ENCODE peak calls at places on chromosomes 4 and X, in nine cellular contexts. W is astrocyte, N is HepG2, V is PC-9, B is H9, I is GM23248, X is fibroblast of lung, J is mesendoderm, H is PC-3. E is an unnamed sample. For H3K79me2, the result is how much of the 10 kb centered on the place peaks cover.

GRCh38 chrX:111581086-111581485 is 69.6 kb downstream of the SERTM2 start:
- DNase-seq in N (no peak), W (peak), X (no peak), B (no peak), H (no peak), J (no peak), V (no peak), I (no peak), E (no peak)

GRCh38 chr4:35939746-35940145 is 304.6 kb downstream of the ARAP2 start:
- DNase-seq in W (no peak), N (no peak), B (no peak), J (no peak), I (no peak), H (peak), X (no peak), V (no peak), E (no peak)

GRCh38 chrX:110241816-110242215 is 76.1 kb downstream of the AMMECR1 start:
- DNase-seq in V (peak), W (peak), X (peak), N (no peak), B (no peak), I (peak), J (no peak), H (peak), E (no peak)

GRCh38 chrX:103585421-103586313 is at the start of gene TCEAL4:
- DNase-seq in H (peak), W (no peak), B (peak), J (peak), V (peak), I (peak), N (no peak), X (peak), E (peak)

GRCh38 chr4:3241905-3242304 is 7.1 kb upstream of the MSANTD1 start:
- DNase-seq in V (no peak), X (peak), N (no peak), J (no peak), I (peak), B (no peak), W (no peak), H (no peak), E (no peak)

GRCh38 chr4:3630934-3631585 is 98.8 kb upstream of the LRPAP1 start:
- DNase-seq in W (no peak), H (no peak), X (no peak), N (no peak), B (no peak), I (no peak), V (no peak), J (no peak), E (peak)

GRCh38 chrX:110432831-110433230 is 74.2 kb downstream of the RTL9 start:
- DNase-seq in B (no peak), I (no peak), W (no peak), J (no peak), X (no peak), H (no peak), N (no peak), V (no peak), E (no peak)

GRCh38 chr4:109560687-109561452 is 824 bp downstream of the MCUB start:
- DNase-seq in W (peak), N (no peak), B (peak), H (peak), X (peak), J (peak), I (peak), V (no peak), E (peak)

GRCh38 chr4:158783775-158784174 is 14.9 kb downstream of the FNIP2 start:
- DNase-seq in V (no peak), B (no peak), W (peak), N (no peak), X (peak), I (peak), H (peak), J (no peak), E (no peak)

GRCh38 chr4:55258152-55258863 is 87.7 kb upstream of the SRD5A3 start:
- DNase-seq in N (no peak), H (no peak), X (no peak), B (no peak), V (no peak), J (no peak), I (no peak), W (no peak), E (no peak)

GRCh38 chr4:90318208-90318607 is 191.0 kb downstream of the CCSER1 start:
- DNase-seq in I (peak), B (no peak), H (peak), V (no peak), J (no peak), X (peak), W (peak), N (no peak), E (peak)

GRCh38 chr4:137226900-137227299 is 305.4 kb downstream of the PCDH18 start:
- DNase-seq in B (no peak), N (no peak), X (peak), V (no peak), H (peak), J (peak), W (no peak), I (peak), E (no peak)

GRCh38 chrX:119389854-119390501 is 9.2 kb upstream of the SLC25A43 start:
- DNase-seq in H (no peak), N (peak), B (peak), J (peak), I (no peak), W (no peak), X (no peak), V (no peak), E (no peak)

GRCh38 chrX:106728337-106728736 is 1.8 kb downstream of the RNF128 start:
- DNase-seq in I (no peak), H (no peak), B (no peak), N (no peak), J (no peak), W (no peak), X (no peak), V (no peak), E (no peak)

GRCh38 chrX:46840946-46841740 is 4.3 kb downstream of the RP2 start:
- DNase-seq in I (peak), N (no peak), X (peak), V (no peak), W (no peak), J (no peak), B (no peak), H (no peak), E (no peak)

GRCh38 chr4:183348706-183349659 is 26.8 kb upstream of the CLDN24 start:
- DNase-seq in V (peak), B (no peak), X (peak), W (peak), I (peak), J (peak), H (peak), N (no peak), E (peak)

GRCh38 chr4:146040623-146041022 is 102.0 kb upstream of the ZNF827 start:
- DNase-seq in B (no peak), X (no peak), W (no peak), I (no peak), J (no peak), H (peak), V (no peak), N (no peak), E (no peak)

GRCh38 chr4:41670530-41670929 is 78.0 kb downstream of the PHOX2B start:
- DNase-seq in X (no peak), W (no peak), N (no peak), B (no peak), V (no peak), H (no peak), I (no peak), J (no peak), E (no peak)

GRCh38 chr4:158965208-158965607 is 137.7 kb upstream of the RAPGEF2 start:
- DNase-seq in V (no peak), W (no peak), I (no peak), B (no peak), J (no peak), H (no peak), N (no peak), X (no peak), E (no peak)

GRCh38 chrX:46179748-46180147 is 365.5 kb downstream of the ZNF674 start:
- DNase-seq in X (no peak), J (no peak), V (no peak), W (no peak), N (no peak), H (no peak), B (no peak), I (no peak), E (no peak)

GRCh38 chr4:15382669-15383273 is 45.1 kb upstream of the C1QTNF7 start:
- DNase-seq in N (no peak), B (no peak), X (no peak), J (no peak), V (no peak), H (no peak), W (no peak), I (no peak), E (no peak)

GRCh38 chrX:109936598-109936997 is 66.3 kb upstream of the TMEM164 start:
- DNase-seq in B (no peak), J (no peak), N (no peak), H (no peak), X (no peak), W (no peak), V (no peak), I (peak), E (no peak)

GRCh38 chrX:3520458-3520857 is 174.0 kb upstream of the MXRA5 start:
- DNase-seq in I (peak), N (no peak), X (no peak), H (no peak), V (no peak), J (no peak), B (no peak), W (peak), E (no peak)

GRCh38 chrX:153769865-153770605 is 6.0 kb downstream of the PLXNB3 start:
- DNase-seq in J (no peak), X (no peak), N (no peak), V (no peak), I (no peak), B (peak), H (no peak), W (no peak), E (peak)

GRCh38 chr4:47640911-47641310 is 155.8 kb downstream of the ATP10D start:
- DNase-seq in J (no peak), N (no peak), X (no peak), W (peak), V (no peak), I (peak), B (no peak), H (no peak), E (no peak)

GRCh38 chr4:121408-122084 is 2.8 kb upstream of the ZNF718 start:
- DNase-seq in B (no peak), H (no peak), J (no peak), W (no peak), X (no peak), I (no peak), V (no peak), N (no peak), E (no peak)

GRCh38 chrX:34734383-34734782 is 77.3 kb upstream of the TMEM47 start:
- DNase-seq in W (peak), H (peak), B (no peak), X (peak), I (peak), V (no peak), N (no peak), J (no peak), E (no peak)

GRCh38 chrX:112011376-112011775 is 71.2 kb downstream of the TRPC5 start:
- DNase-seq in V (no peak), W (no peak), H (no peak), I (no peak), J (peak), N (no peak), X (no peak), B (peak), E (no peak)

DNA sequence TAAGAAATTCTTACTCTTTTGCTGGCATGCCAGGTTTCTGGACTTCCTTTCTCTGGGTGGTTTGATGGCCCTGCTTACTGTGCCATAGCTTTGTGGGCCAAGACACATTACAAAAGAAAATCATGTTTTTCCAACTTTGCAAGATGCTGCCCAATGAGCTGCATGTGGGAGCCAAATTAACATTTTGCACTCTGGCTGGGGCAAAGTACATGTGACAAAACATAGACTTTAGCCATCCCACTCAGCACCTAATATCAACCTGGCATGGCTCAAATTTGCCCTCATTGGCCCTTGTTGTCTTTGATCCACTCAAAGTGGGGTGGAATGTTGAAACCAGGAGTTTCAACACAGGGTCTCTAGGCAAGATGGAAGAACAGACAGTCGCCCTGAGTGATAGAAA is 40.0 kb upstream of the DYNLT3 start:
- DNase-seq in H (no peak), J (no peak), B (no peak), V (no peak), X (no peak), N (no peak), W (no peak), I (no peak), E (no peak)
- H3K27ac ChIP-seq in H (no peak), J (no peak), B (no peak), V (no peak), X (no peak), N (no peak), W (no peak), I (no peak), E (no peak)

GRCh38 chr4:176761872-176762271 is 30.9 kb downstream of the VEGFC start:
- DNase-seq in W (no peak), V (no peak), I (no peak), X (no peak), H (no peak), B (no peak), J (no peak), N (no peak), E (no peak)
- H3K79me2 ChIP-seq in W (half or more), V (under half), I (half or more), X (half or more), H (half or more), B (under half), J (under half), N (under half), E (half or more)

DNA sequence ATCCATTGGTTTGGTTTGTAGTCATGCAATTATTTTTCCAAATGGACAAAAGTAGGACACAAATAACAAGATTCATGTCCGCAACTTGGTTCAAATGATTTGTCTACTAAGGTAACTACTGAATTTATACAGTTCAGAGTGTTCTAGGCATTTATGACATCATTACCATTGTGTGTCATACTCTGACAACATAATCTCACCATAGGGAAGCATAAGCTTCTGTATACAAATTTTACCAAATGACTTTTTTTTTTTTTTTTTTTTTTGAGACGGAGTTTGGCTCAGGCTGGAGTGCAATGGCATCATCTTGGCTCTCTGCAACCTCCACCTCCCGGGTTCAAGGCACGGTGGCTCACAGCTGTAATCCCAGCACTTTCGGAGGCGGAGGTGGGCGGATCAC is at the start of gene CXorf66:
- DNase-seq in N (no peak), X (no peak), W (no peak), J (no peak), I (no peak), V (no peak), H (no peak), B (no peak), E (no peak)
- H3K27ac ChIP-seq in N (no peak), X (no peak), W (no peak), J (no peak), I (no peak), V (no peak), H (no peak), B (no peak), E (no peak)

GRCh38 chr4:94546949-94547348 is 95.2 kb downstream of the PDLIM5 start:
- DNase-seq in W (no peak), H (no peak), B (no peak), I (no peak), V (no peak), X (no peak), J (no peak), N (no peak), E (no peak)
- H3K79me2 ChIP-seq in W (half or more), H (half or more), B (under half), I (half or more), V (under half), X (under half), J (under half), N (under half), E (half or more)

DNA sequence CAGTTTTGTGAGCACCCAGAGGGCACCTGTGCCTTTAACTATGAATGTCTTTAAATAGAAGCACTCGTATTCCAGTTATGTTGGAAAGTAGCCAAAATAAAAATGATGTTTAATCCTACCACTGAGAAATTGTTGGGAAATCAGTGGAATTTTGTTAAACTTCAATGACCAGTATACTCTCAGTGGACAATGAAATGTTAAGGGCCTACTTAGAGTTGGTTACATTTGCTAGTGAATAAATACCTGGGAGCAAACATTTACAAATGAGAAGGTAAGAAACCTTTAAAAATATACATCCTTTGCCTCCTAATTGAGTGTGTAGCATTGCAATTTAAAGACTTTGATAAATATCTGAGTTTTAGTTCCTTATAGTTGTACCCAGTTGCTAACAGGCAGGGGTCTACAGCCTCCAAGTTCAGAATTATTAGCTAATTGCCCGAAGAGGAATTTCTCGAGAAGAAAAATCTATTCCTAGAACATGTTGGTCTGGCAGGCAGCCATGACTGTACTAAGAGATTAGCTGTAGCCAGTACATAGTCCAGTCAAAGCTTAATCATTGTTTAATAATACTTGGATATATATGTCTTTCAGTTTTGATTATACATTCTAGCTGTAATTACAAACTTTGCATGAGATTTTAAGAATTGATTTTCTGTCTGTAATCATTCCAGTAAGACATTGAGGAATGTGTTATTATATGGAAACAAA is 93.2 kb downstream of the IL1RAPL2 start:
- DNase-seq in W (peak), J (no peak), H (peak), N (no peak), V (peak), B (no peak), X (no peak), I (no peak), E (no peak)
- H3K27ac ChIP-seq in W (no peak), J (no peak), H (no peak), N (no peak), V (peak), B (no peak), X (no peak), I (no peak), E (no peak)

GRCh38 chr4:39834269-39834668 is 136.3 kb downstream of the UBE2K start:
- DNase-seq in X (no peak), I (peak), B (no peak), V (no peak), H (no peak), N (no peak), W (no peak), J (no peak), E (no peak)
- H3K79me2 ChIP-seq in X (under half), I (under half), B (under half), V (under half), H (under half), N (under half), W (under half), J (under half), E (under half)

GRCh38 chrX:1484638-1485019 is 31.9 kb upstream of the ASMTL start:
- DNase-seq in N (no peak), V (no peak), B (no peak), J (no peak), I (no peak), X (no peak), W (no peak), H (no peak), E (no peak)
- H3K27ac ChIP-seq in N (no peak), V (no peak), B (no peak), J (no peak), I (no peak), X (no peak), W (no peak), H (no peak), E (no peak)

GRCh38 chr4:186699298-186699697 is 24.4 kb downstream of the FAT1 start:
- DNase-seq in B (no peak), X (peak), V (peak), I (peak), N (peak), W (no peak), J (peak), H (peak), E (no peak)
- H3K79me2 ChIP-seq in B (under half), X (half or more), V (under half), I (half or more), N (half or more), W (half or more), J (half or more), H (half or more), E (half or more)

GRCh38 chr4:127776620-127777019 is 5.5 kb upstream of the HSPA4L start:
- DNase-seq in X (no peak), W (no peak), I (no peak), N (peak), H (peak), J (peak), V (no peak), B (no peak), E (no peak)
- H3K27ac ChIP-seq in X (no peak), W (no peak), I (no peak), N (no peak), H (no peak), J (no peak), V (peak), B (no peak), E (no peak)

GRCh38 chrX:68180501-68181061 is 252.7 kb downstream of the OPHN1 start:
- DNase-seq in J (no peak), W (no peak), N (no peak), I (no peak), V (no peak), B (no peak), H (no peak), X (no peak), E (no peak)

GRCh38 chrX:68179355-68179754 is 253.9 kb downstream of the OPHN1 start:
- DNase-seq in X (no peak), V (no peak), J (no peak), H (no peak), B (no peak), I (no peak), N (no peak), W (no peak), E (no peak)

GRCh38 chrX:68185161-68185560 is 248.1 kb downstream of the OPHN1 start:
- DNase-seq in B (no peak), I (peak), V (no peak), H (no peak), X (no peak), N (no peak), J (no peak), W (no peak), E (no peak)

GRCh38 chrX:68186552-68187262 is 246.6 kb downstream of the OPHN1 start:
- DNase-seq in H (peak), W (no peak), V (no peak), X (peak), J (peak), I (peak), B (no peak), N (no peak), E (no peak)

GRCh38 chrX:68183612-68184214 is 249.6 kb downstream of the OPHN1 start:
- DNase-seq in J (peak), W (no peak), N (peak), V (no peak), I (peak), H (peak), X (peak), B (no peak), E (no peak)
- H3K79me2 ChIP-seq in J (under half), W (under half), N (under half), V (under half), I (under half), H (under half), X (under half), B (under half), E (under half)

E was measured in osteoblast.